ENCODE peak calls at places on chromosomes 13 and 19, in five cellular contexts. F is H9; W is CD8-positive, alpha-beta memory T cell; Z is CD4-positive, alpha-beta T cell; V is testis. P is an unnamed sample. For H3K27me3 and H3K9me3, the result is how much of the 10 kb centered on the place peaks cover.

GRCh38 chr13:90545070-90545840 is 802.2 kb upstream of the MIR17HG start:
- DNase-seq in F (no peak), V (peak), W (no peak), Z (no peak), P (no peak)

GRCh38 chr13:74158028-74158427 is 23.8 kb upstream of the KLF12 start:
- DNase-seq in V (peak), Z (no peak), F (no peak), W (no peak), P (no peak)

GRCh38 chr13:41858783-41859182 is 102.1 kb downstream of the VWA8 start:
- DNase-seq in V (no peak), Z (no peak), F (no peak), W (no peak), P (no peak)

GRCh38 chr13:91174886-91175501 is 172.5 kb upstream of the MIR17HG start:
- DNase-seq in W (no peak), F (peak), V (no peak), Z (no peak), P (no peak)

GRCh38 chr13:41075034-41075433 is 13.7 kb downstream of the WBP4 start:
- DNase-seq in V (no peak), F (no peak), W (no peak), Z (peak), P (no peak)

GRCh38 chr19:7288977-7289376 is 5.2 kb downstream of the INSR start:
- DNase-seq in F (no peak), V (no peak), Z (no peak), W (no peak), P (no peak)

GRCh38 chr13:102041544-102041943 is 360.3 kb downstream of the FGF14 start:
- DNase-seq in V (no peak), F (no peak), Z (no peak), W (no peak), P (no peak)

GRCh38 chr19:38666662-38667448 is 19.4 kb downstream of the ACTN4 start:
- DNase-seq in Z (no peak), W (peak), F (no peak), V (no peak), P (peak)

GRCh38 chr19:58556633-58557252 is 1.7 kb downstream of the UBE2M start:
- DNase-seq in F (no peak), V (no peak), W (no peak), Z (no peak), P (no peak)

GRCh38 chr13:83618966-83619365 is 263.3 kb downstream of the SLITRK1 start:
- DNase-seq in Z (no peak), F (no peak), W (no peak), V (no peak), P (no peak)

GRCh38 chr13:114108894-114109293 is 23.5 kb downstream of the RASA3 start:
- DNase-seq in Z (peak), F (no peak), W (peak), V (no peak), P (no peak)

GRCh38 chr13:109131698-109132257 is 502.4 kb downstream of the MYO16 start:
- DNase-seq in W (no peak), F (no peak), Z (no peak), V (no peak), P (no peak)

GRCh38 chr19:29812881-29813275 is 1.1 kb downstream of the CCNE1 start:
- DNase-seq in W (no peak), V (no peak), Z (no peak), F (no peak), P (no peak)

GRCh38 chr13:37345869-37346268 is 240.4 kb upstream of the CSNK1A1L start:
- DNase-seq in F (no peak), V (no peak), W (no peak), Z (no peak), P (no peak)

GRCh38 chr19:18379803-18380747 is 5.9 kb upstream of the GDF15 start:
- DNase-seq in Z (no peak), F (peak), V (peak), W (no peak), P (peak)

GRCh38 chr13:49435992-49436391 is 7.9 kb downstream of the CAB39L start:
- DNase-seq in Z (no peak), V (no peak), W (no peak), F (no peak), P (no peak)

GRCh38 chr13:91647361-91647970 is 249.0 kb downstream of the GPC5 start:
- DNase-seq in W (no peak), Z (no peak), F (peak), V (peak), P (peak)

GRCh38 chr13:114113961-114114360 is 18.5 kb downstream of the RASA3 start:
- DNase-seq in V (no peak), W (peak), Z (peak), F (no peak), P (no peak)

GRCh38 chr19:56637976-56638555 is 4.9 kb upstream of the SMIM17 start:
- DNase-seq in Z (no peak), F (peak), V (peak), W (peak), P (peak)

GRCh38 chr13:72180253-72180952 is 313.4 kb upstream of the DACH1 start:
- DNase-seq in Z (no peak), V (no peak), F (no peak), W (no peak), P (no peak)

GRCh38 chr13:99360696-99361095 is 53.5 kb upstream of the GPR183 start:
- DNase-seq in W (no peak), F (no peak), Z (no peak), V (no peak), P (no peak)

GRCh38 chr13:98429531-98429930 is 147.4 kb downstream of the STK24 start:
- DNase-seq in F (no peak), V (no peak), W (no peak), Z (no peak), P (no peak)

GRCh38 chr19:49921871-49922755 is 6.9 kb upstream of the ATF5 start:
- DNase-seq in V (no peak), Z (no peak), F (no peak), W (no peak), P (no peak)

GRCh38 chr19:35039881-35040456 is 1.6 kb upstream of the HPN start:
- DNase-seq in F (peak), V (no peak), Z (no peak), W (no peak), P (no peak)

GRCh38 chr19:38183227-38183914 is 40.7 kb downstream of the DPF1 start:
- DNase-seq in V (peak), F (peak), W (no peak), Z (no peak), P (peak)

GRCh38 chr19:19021115-19021514 is 12.2 kb downstream of the SUGP2 start:
- DNase-seq in W (no peak), V (no peak), Z (no peak), F (no peak), P (no peak)

DNA sequence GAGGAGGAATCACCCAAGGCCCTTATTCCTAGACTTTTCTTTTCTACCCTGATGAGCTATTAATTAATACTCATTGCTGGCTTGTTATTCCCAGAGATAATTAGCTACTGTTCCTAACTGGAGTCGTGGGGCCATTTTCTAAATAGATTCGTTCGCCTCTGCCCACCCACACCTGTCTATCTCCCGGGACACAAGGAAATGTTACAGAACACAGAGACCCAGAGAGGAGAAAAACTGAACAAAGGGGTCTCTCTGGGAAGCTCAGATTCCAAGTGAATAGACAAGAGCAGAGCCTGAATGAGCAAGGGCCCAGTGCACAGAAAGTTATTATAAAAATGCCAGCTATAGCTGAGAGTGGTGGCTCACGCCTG is 27.3 kb upstream of the FEM1A start:
- DNase-seq in F (no peak), W (no peak), V (no peak), Z (no peak), P (no peak)
- H3K27me3 ChIP-seq in F (under half), W (under half), V (under half), Z (under half), P (under half)

DNA sequence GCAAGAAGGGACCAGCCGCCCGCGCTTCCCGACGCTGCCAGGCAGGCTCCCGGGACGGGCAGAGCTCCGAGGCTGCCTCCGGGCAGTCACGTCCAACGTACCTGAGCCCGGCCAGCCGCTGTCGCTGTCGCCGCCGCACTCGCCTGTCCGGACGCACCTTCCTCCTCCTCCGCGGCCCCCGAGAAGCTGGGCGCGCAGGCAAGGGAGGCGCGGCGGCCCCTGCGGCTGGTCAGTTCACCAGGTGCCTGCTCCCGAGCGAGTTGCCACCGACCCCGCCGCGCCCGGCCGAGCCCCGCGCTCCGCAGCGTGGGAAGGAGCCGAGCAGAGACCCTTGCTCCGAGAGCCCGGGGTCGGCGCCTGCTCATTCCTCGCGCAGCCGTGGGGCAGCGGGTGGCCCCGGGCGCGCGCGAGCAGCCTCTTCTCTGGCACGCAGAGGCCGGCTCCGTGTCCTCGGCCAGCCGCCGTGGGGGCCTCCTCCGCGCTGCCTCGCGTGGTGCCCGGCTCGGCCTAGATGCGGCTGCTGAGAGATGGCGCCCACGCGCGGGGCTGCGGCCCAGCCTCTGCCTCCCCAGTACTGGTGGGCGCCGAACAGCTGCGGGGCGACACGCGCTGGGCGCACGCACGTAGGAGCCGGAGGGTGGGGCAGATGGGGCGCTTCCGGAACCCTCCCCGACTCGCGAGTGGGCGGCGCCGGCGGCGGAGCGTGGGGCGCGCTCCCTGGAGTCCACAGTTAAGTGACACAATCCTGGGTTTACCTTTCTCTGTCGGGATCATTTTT is 419.4 kb downstream of the UQCRFS1 start:
- DNase-seq in Z (no peak), W (no peak), F (peak), V (peak), P (no peak)
- H3K9me3 ChIP-seq in Z (under half), W (under half), F (under half), V (under half), P (under half)

GRCh38 chr19:55081773-55082022 is 6.0 kb downstream of the EPS8L1 start:
- DNase-seq in Z (no peak), W (no peak), V (no peak), F (no peak), P (no peak)
- H3K27me3 ChIP-seq in Z (half or more), W (under half), V (under half), F (under half), P (half or more)

DNA sequence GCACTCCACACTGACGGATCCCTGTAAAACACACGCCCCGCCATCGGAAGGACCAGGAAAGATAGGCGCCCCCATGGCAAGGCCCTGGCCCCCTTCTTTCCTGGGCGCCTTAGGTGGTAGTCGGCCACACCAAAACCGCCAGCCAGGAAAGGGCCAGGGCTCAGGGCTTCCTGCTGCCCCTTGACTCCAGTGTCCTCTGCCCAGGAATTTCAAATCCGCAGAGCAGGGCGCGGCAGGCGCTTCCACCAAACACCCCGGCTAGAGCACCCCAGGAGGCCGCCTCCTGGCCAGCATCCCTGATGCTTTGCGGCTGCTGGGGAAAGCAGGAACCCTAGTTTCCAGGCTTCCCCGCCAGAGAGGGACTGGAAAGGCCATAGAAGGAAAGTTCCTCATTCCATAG is 57.5 kb downstream of the ZNF726 start:
- DNase-seq in W (no peak), V (no peak), Z (no peak), F (no peak), P (no peak)
- H3K9me3 ChIP-seq in W (under half), V (under half), Z (under half), F (half or more), P (under half)

DNA sequence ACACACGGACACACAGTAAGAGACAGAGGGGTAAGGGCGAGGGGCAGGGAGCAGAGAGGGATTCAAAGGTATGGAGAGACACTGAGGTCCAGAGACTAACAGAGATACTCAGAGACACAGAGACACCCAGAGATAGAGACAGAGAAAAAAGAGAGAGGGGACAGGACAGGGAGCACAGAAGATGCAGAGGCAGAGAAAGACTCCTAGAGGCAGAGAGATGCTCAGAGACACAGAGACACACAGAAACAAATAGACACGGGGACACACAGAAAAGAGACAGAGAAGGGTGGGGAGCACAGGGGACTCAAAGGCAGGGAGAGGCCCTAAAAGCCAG is 39.8 kb downstream of the DEDD2 start:
- DNase-seq in V (no peak), Z (no peak), W (no peak), F (no peak), P (no peak)
- H3K27me3 ChIP-seq in V (under half), Z (under half), W (under half), F (under half), P (under half)